ENCODE peak calls at places on chromosomes 16 and 17, in seven cellular contexts. G, S, A, J, B, H and L are unnamed samples.

GRCh38 chr17:43665387-43666101 is 3.8 kb upstream of the MEOX1 start:
- DNase-seq in S (no peak), G (no peak), H (no peak), J (no peak), A (no peak), B (no peak), L (no peak)

GRCh38 chr16:86072328-86073102 is 173.6 kb downstream of the IRF8 start:
- DNase-seq in G (peak), B (peak), A (peak), S (peak), J (peak), H (peak), L (peak)

GRCh38 chr17:6056104-6056503 is 14.1 kb upstream of the WSCD1 start:
- DNase-seq in B (no peak), G (no peak), J (no peak), S (no peak), H (no peak), A (no peak), L (no peak)

GRCh38 chr17:67157732-67158639 is 87.0 kb downstream of the HELZ start:
- DNase-seq in A (no peak), G (peak), H (peak), J (peak), B (no peak), S (no peak), L (no peak)

GRCh38 chr16:79286646-79287423 is 313.7 kb downstream of the MAF start:
- DNase-seq in G (no peak), A (peak), J (no peak), S (peak), B (no peak), H (no peak), L (peak)

GRCh38 chr16:64841482-64841881 is 280.4 kb downstream of the CDH11 start:
- DNase-seq in A (no peak), H (no peak), S (no peak), J (no peak), B (no peak), G (no peak), L (no peak)

GRCh38 chr17:56819030-56819429 is 14.7 kb downstream of the C17orf67 start:
- DNase-seq in S (no peak), B (no peak), H (no peak), G (no peak), A (no peak), J (no peak), L (no peak)

GRCh38 chr17:8835106-8835505 is 32.4 kb downstream of the PIK3R6 start:
- DNase-seq in S (no peak), J (no peak), A (no peak), B (no peak), G (no peak), H (no peak), L (no peak)

GRCh38 chr17:47220531-47220999 is 11.4 kb downstream of the MYL4 start:
- DNase-seq in J (no peak), A (no peak), G (no peak), H (peak), S (no peak), B (no peak), L (no peak)

GRCh38 chr17:31061678-31062077 is 33.1 kb upstream of the NF1 start:
- DNase-seq in B (no peak), A (no peak), S (peak), J (no peak), G (no peak), H (no peak), L (peak)

GRCh38 chr17:302300-302698 is 50.3 kb downstream of the RPH3AL start:
- DNase-seq in S (no peak), G (no peak), A (no peak), J (no peak), B (no peak), H (no peak), L (no peak)

GRCh38 chr17:64781394-64781793 is 119.3 kb upstream of the SMURF2 start:
- DNase-seq in J (no peak), G (no peak), B (no peak), H (peak), S (peak), A (peak), L (peak)

GRCh38 chr17:29084476-29085148 is 41.7 kb downstream of the PIPOX start:
- DNase-seq in A (peak), S (no peak), H (no peak), B (no peak), J (no peak), G (peak), L (no peak)

GRCh38 chr17:28907052-28907438 is 4.2 kb upstream of the DHRS13 start:
- DNase-seq in H (no peak), A (no peak), S (no peak), G (no peak), J (no peak), B (no peak), L (no peak)

GRCh38 chr17:27323538-27324212 is 29.8 kb downstream of the WSB1 start:
- DNase-seq in H (peak), B (no peak), S (no peak), J (no peak), A (peak), G (peak), L (no peak)

GRCh38 chr17:51540151-51540550 is 279.8 kb downstream of the UTP18 start:
- DNase-seq in J (no peak), B (no peak), H (no peak), A (no peak), S (no peak), G (no peak), L (no peak)

GRCh38 chr17:73308017-73308823 is 3.6 kb downstream of the CDC42EP4 start:
- DNase-seq in A (peak), B (no peak), H (peak), G (peak), J (peak), S (no peak), L (no peak)

GRCh38 chr17:48541036-48541573 is 3.8 kb downstream of the HOXB2 start:
- DNase-seq in J (no peak), A (no peak), G (peak), H (no peak), B (no peak), S (no peak), L (no peak)

GRCh38 chr16:67461600-67462278 is 19.2 kb downstream of the ATP6V0D1 start:
- DNase-seq in G (no peak), J (no peak), H (peak), B (no peak), A (peak), S (no peak), L (no peak)

GRCh38 chr16:67459858-67460144 is 21.2 kb downstream of the ATP6V0D1 start:
- DNase-seq in G (no peak), S (no peak), H (no peak), A (no peak), J (no peak), B (no peak), L (no peak)

GRCh38 chr16:67460961-67461360 is 20.0 kb downstream of the ATP6V0D1 start:
- DNase-seq in H (no peak), J (no peak), B (no peak), G (no peak), A (no peak), S (no peak), L (no peak)

GRCh38 chr16:67459066-67459857 is 21.7 kb downstream of the ATP6V0D1 start:
- DNase-seq in G (no peak), J (no peak), A (peak), B (no peak), S (no peak), H (no peak), L (peak)

DNA sequence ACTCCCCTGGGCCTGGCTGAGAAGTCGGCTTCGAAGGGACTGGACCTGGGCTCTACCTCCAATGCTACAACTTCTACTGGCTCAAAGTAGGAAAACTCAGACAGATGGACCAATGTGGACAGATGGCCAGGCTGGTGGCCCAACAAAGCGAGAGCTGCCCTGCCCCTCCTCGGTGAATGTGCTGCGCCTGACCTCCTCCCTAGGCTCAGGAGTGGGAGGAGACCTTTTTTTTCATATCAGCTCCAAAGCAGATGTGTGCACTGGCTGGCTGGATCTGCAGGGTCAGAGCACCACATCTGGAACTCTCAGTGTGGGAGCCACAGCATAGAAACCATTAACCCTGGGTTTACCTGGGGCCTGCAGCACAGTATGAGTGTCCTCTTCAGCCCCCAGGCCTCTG is 20.8 kb downstream of the ATP6V0D1 start:
- DNase-seq in B (no peak), S (no peak), G (no peak), J (no peak), A (no peak), H (no peak), L (no peak)
- TF ChIP-seq CTCF in B (no peak), S (no peak), G (no peak), J (no peak), A (no peak), H (no peak), L (no peak)

GRCh38 chr17:36602924-36603384 is 1.6 kb downstream of the MRM1 start:
- DNase-seq in G (peak), S (peak), J (peak), B (no peak), A (peak), H (peak), L (peak)
- TF ChIP-seq CTCF in G (peak), S (peak), J (peak), B (peak), A (peak), H (peak), L (peak)

DNA sequence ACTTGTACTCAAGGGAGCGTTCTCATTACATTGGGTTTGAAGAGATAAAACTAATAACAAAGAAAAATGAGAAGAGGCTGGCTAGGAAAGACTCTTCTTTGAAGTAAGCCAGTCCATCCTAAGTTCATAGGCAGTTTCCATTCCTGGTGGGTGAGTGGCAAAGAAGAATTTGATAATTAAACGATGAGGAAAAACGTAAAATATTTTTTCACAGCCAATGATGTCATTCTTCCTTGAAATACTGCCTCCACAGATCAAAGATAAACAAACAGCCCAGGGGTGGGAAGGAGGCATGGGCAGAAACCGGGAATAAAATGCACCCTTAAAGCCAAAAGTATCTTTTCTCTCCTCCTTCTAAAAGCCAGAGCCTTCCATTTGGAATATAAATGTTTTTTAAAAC is 346.6 kb downstream of the PMP22 start:
- DNase-seq in S (no peak), J (no peak), B (no peak), H (no peak), G (peak), A (no peak), L (no peak)
- TF ChIP-seq CTCF in S (no peak), J (no peak), B (no peak), H (no peak), G (no peak), A (no peak), L (no peak)

DNA sequence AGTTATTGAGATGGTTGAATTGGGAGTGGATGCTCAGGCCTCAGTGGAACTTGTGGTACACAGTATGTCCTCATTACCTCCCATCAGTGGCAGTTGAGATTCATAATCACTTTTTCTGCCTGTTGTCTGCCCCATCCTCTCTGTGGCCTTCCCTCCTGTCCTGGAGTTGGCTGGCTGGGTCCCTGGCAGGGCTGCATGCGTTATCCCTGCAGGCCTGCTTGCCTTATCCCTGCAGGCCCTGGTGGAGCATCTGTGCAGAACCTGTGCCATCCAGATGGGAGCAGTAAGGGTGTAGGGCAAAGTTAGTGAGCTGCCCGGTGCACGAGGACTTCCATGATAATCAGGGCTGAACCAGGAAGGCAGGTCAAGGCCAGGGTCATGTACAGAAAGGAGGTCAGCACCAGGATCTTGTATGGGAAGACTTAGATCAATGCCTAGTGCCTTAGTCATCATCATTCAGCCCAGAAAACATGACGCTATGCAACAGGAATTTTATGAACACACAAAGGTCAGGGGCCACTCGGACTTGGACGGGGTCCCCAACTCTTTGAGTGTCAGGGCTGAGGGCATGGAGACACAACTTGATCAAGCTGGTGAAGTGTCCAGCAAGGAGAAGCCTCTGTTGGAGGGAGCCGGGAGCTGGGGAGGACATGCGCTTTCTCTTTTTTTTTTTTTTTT is 47.2 kb downstream of the ABCC1 start:
- DNase-seq in H (peak), G (peak), J (peak), B (peak), S (no peak), A (peak), L (no peak)
- TF ChIP-seq CTCF in H (no peak), G (no peak), J (no peak), B (no peak), S (no peak), A (no peak), L (no peak)

GRCh38 chr17:68863091-68863652 is 92.0 kb downstream of the ABCA8 start:
- DNase-seq in S (no peak), J (no peak), H (no peak), G (no peak), B (no peak), A (no peak), L (no peak)
- TF ChIP-seq CTCF in S (no peak), J (no peak), H (no peak), G (no peak), B (no peak), A (peak), L (peak)

DNA sequence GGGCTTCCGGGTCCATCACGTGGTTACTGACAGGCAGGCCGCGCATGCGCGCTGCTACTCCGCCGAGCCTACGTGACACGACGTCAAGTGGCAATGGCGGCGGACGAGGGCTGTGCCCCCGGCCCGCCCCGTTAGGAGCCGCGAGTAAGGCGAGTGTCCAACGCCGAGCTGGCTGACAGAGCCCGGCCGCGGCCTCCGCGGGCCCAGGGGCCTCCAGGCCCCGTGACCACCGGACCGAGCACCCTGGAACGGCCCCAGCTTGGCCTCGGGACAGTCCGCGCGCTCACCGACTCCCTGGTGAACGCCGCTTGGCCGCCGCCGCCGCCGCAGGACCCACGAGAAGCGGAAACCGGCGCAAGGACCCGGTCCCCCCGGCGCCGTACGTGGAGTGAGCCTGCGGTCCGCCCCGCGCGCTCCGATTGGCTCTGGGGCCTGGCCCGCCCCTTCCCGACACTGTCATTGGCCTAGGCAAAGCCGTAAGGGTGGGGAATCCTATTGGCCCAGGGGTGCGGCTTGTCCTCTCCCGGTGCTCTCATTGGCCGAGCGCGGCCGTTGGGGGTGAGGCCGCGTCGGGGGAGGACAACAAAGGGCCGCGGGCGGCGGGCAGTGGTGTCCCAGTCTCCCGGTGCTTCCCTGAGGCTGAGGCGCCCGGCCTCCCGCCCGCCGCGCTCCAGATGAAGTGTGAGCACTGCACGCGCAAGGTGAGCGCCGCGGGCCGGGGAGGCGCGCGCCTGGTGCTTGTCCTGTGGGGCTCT is at the start of gene NARF:
- DNase-seq in A (peak), B (peak), H (peak), S (peak), G (peak), J (peak), L (peak)
- TF ChIP-seq CTCF in A (no peak), B (no peak), H (no peak), S (no peak), G (no peak), J (no peak), L (no peak)

GRCh38 chr17:45051060-45051719 is at the start of gene DCAKD:
- DNase-seq in B (peak), S (peak), J (peak), H (peak), A (peak), G (peak), L (peak)
- TF ChIP-seq CTCF in B (no peak), S (no peak), J (no peak), H (no peak), A (no peak), G (no peak), L (peak)

DNA sequence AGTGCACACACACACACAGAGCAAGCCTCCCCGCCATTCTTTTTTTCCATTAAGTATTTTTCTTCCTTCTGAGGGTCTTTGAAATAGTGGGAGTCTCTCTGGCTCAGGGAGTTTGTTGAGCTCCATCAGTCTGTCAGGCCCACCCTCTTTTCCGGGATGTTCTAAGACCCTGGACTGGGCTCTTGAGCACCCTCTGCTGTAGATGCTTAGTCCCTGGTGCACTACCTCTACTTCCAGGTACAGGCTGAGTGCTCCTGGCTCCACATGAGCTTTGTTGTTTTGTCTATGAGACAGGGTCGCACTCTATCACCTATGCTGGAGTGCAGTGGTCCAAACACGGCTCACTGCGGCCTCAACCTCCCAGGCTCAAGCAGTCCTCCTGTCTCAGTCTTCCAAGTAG is 20.7 kb downstream of the LIMD2 start:
- DNase-seq in G (no peak), B (no peak), J (no peak), H (no peak), A (no peak), S (no peak), L (no peak)
- TF ChIP-seq CTCF in G (no peak), B (no peak), J (no peak), H (peak), A (no peak), S (no peak), L (no peak)